ENCODE peak calls at places on chromosomes 11 and 22, in six cellular contexts. N is Caco-2; Q is thoracic aorta; E is lower lobe of right lung; T is left lung; C is CD8-positive, alpha-beta memory T cell. D is an unnamed sample. For H3K36me3, the result is how much of the 10 kb centered on the place peaks cover.

GRCh38 chr11:13942908-13943505 is 19.5 kb upstream of the SPON1 start:
- DNase-seq in N (no peak), Q (no peak), E (no peak), T (no peak), C (no peak), D (no peak)

GRCh38 chr22:39895682-39896081 is 2.1 kb upstream of the ENTHD1 start:
- DNase-seq in N (no peak), Q (no peak), E (no peak), T (no peak), C (no peak), D (no peak)

GRCh38 chr22:37196539-37197450 is 8.7 kb upstream of the C1QTNF6 start:
- DNase-seq in N (peak), Q (no peak), E (peak), T (peak), C (no peak), D (no peak)

GRCh38 chr11:79482800-79483199 is 42.0 kb upstream of the TENM4 start:
- DNase-seq in N (no peak), Q (no peak), E (no peak), T (no peak), C (no peak), D (no peak)

GRCh38 chr22:40285508-40285907 is 60.8 kb upstream of the ADSL start:
- DNase-seq in N (no peak), Q (no peak), E (no peak), T (no peak), C (no peak), D (peak)

GRCh38 chr11:67117667-67118058 is 1.4 kb upstream of the KDM2A start:
- DNase-seq in N (peak), Q (no peak), E (peak), T (peak), C (peak), D (peak)

GRCh38 chr11:32137869-32138268 is 47.0 kb downstream of the RCN1 start:
- DNase-seq in N (no peak), Q (no peak), E (no peak), T (no peak), C (no peak), D (no peak)

GRCh38 chr11:117170210-117170609 is 8.3 kb upstream of the SIDT2 start:
- DNase-seq in N (no peak), Q (no peak), E (no peak), T (no peak), C (no peak), D (no peak)

GRCh38 chr11:19380375-19380774 is 139.6 kb upstream of the E2F8 start:
- DNase-seq in N (no peak), Q (no peak), E (no peak), T (no peak), C (no peak), D (no peak)

GRCh38 chr11:7511405-7511804 is 2.4 kb upstream of the PPFIBP2 start:
- DNase-seq in N (no peak), Q (no peak), E (no peak), T (no peak), C (no peak), D (no peak)

GRCh38 chr11:70183032-70183431 is 20.1 kb upstream of the FADD start:
- DNase-seq in N (no peak), Q (no peak), E (no peak), T (no peak), C (no peak), D (no peak)

GRCh38 chr22:20508815-20509271 is 1.4 kb downstream of the MED15 start:
- DNase-seq in N (no peak), Q (no peak), E (no peak), T (no peak), C (no peak), D (no peak)
- H3K36me3 ChIP-seq in N (under half), Q (under half), E (under half), T (under half), C (under half), D (under half)

GRCh38 chr22:19448076-19448607 is 631 bp upstream of the C22orf39 start:
- DNase-seq in N (peak), Q (no peak), E (no peak), T (no peak), C (no peak), D (no peak)

GRCh38 chr22:19448739-19449421 is 1.4 kb upstream of the C22orf39 start:
- DNase-seq in N (no peak), Q (no peak), E (no peak), T (no peak), C (no peak), D (no peak)

GRCh38 chr22:19447388-19448075 is at the start of gene C22orf39:
- DNase-seq in N (peak), Q (peak), E (peak), T (peak), C (peak), D (peak)

GRCh38 chr22:19449422-19449767 is 1.9 kb upstream of the C22orf39 start:
- DNase-seq in N (no peak), Q (no peak), E (no peak), T (no peak), C (no peak), D (no peak)

GRCh38 chr22:19446603-19447387 is 716 bp downstream of the C22orf39 start:
- DNase-seq in N (no peak), Q (no peak), E (no peak), T (no peak), C (no peak), D (peak)
- H3K36me3 ChIP-seq in N (under half), Q (under half), E (under half), T (under half), C (under half), D (under half)

GRCh38 chr22:17106785-17107546 is 14.2 kb downstream of the TMEM121B start:
- DNase-seq in N (no peak), Q (no peak), E (peak), T (peak), C (no peak), D (peak)
- H3K36me3 ChIP-seq in N (under half), Q (half or more), E (half or more), T (under half), C (under half), D (half or more)

GRCh38 chr11:63998558-63999348 is 12.5 kb downstream of the OTUB1 start:
- DNase-seq in N (no peak), Q (no peak), E (peak), T (peak), C (no peak), D (peak)
- H3K36me3 ChIP-seq in N (under half), Q (under half), E (under half), T (under half), C (under half), D (under half)

D was measured in CD4-positive, alpha-beta memory T cell.